ENCODE peak calls at places on chromosomes 5 and 9, in four cellular contexts. U is neural progenitor cell, V is gastrocnemius medialis, F is fibroblast of lung. S is an unnamed sample. For H3K27me3, the result is how much of the 10 kb centered on the place peaks cover.

GRCh38 chr9:74609671-74610416 is 112.7 kb downstream of the RORB start:
- DNase-seq in U (peak), V (no peak), F (no peak), S (no peak)

GRCh38 chr9:119961774-119962408 is 592.7 kb upstream of the BRINP1 start:
- DNase-seq in U (peak), V (peak), F (no peak), S (no peak)

GRCh38 chr9:706606-707451 is 134.7 kb upstream of the DMRT1 start:
- DNase-seq in U (peak), V (peak), F (peak), S (no peak)

GRCh38 chr5:154243736-154244135 is 53.2 kb downstream of the GALNT10 start:
- DNase-seq in U (peak), V (no peak), F (peak), S (no peak)

GRCh38 chr9:105026451-105026850 is 98.5 kb upstream of the ABCA1 start:
- DNase-seq in U (no peak), V (no peak), F (peak), S (peak)

GRCh38 chr5:142924135-142924883 is 154.1 kb downstream of the ARHGAP26 start:
- DNase-seq in U (no peak), V (no peak), F (peak), S (no peak)

GRCh38 chr9:34496149-34496712 is 26.6 kb downstream of the ENHO start:
- DNase-seq in U (no peak), V (no peak), F (peak), S (no peak)

GRCh38 chr5:97528941-97529340 is 345.9 kb upstream of the RIOK2 start:
- DNase-seq in U (no peak), V (no peak), F (peak), S (peak)

GRCh38 chr5:139167052-139167451 is 31.1 kb downstream of the SIL1 start:
- DNase-seq in U (no peak), V (no peak), F (no peak), S (no peak)

GRCh38 chr9:124392855-124393460 is 22.3 kb downstream of the PSMB7 start:
- DNase-seq in U (peak), V (no peak), F (peak), S (peak)

GRCh38 chr5:158744680-158745079 is 355.0 kb downstream of the EBF1 start:
- DNase-seq in U (no peak), V (no peak), F (no peak), S (no peak)

GRCh38 chr9:105117111-105117682 is 127.3 kb upstream of the SLC44A1 start:
- DNase-seq in U (peak), V (no peak), F (no peak), S (no peak)

GRCh38 chr5:172954751-172955159 is 4.5 kb upstream of the RPL26L1 start:
- DNase-seq in U (no peak), V (no peak), F (peak), S (no peak)

GRCh38 chr5:30605693-30606268 is 587.7 kb upstream of the CDH6 start:
- DNase-seq in U (no peak), V (no peak), F (no peak), S (no peak)

GRCh38 chr5:82601085-82601484 is 322.9 kb upstream of the RPS23 start:
- DNase-seq in U (no peak), V (no peak), F (no peak), S (no peak)

GRCh38 chr5:167049043-167049663 is 1242.3 kb upstream of the WWC1 start:
- DNase-seq in U (peak), V (no peak), F (peak), S (no peak)

GRCh38 chr9:103928452-103928851 is 165.7 kb upstream of the SMC2 start:
- DNase-seq in U (no peak), V (no peak), F (no peak), S (no peak)

GRCh38 chr5:27996665-27997064 is 958.3 kb upstream of the CDH9 start:
- DNase-seq in U (no peak), V (no peak), F (no peak), S (no peak)
- H3K4me3 ChIP-seq in U (no peak), V (no peak), F (no peak), S (no peak)

DNA sequence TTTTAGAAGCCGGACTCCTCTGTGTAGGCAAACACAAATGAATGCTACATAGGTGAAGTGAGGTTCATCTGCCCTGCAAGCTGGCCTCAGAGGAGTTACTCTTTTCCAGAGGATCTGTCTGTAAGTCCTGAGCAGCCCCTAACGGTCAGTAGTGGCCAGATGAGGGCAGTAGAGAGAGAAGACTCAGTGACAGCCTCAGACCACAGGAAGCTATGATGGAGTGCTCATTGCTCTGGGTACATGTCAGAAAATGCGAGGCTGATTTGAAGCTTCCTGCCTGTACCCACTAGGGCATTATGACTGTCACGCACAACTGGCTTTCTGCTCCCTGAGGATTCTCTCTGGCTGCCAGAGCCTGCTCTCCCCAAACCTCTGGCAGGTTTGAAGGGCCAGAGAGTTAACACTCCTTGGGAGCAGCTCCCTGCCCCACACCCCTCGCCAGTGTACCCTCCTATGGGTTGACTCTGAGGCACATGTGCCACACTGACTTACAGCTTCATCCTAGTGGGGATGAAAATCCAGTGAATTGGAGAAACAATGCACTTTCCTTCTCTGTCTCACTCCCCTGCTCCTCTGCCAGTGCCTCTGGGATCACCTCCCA is 141.5 kb downstream of the GABRG2 start:
- DNase-seq in U (peak), V (no peak), F (no peak), S (no peak)
- TF ChIP-seq CTCF in U (peak), V (no peak), F (no peak), S (no peak)

GRCh38 chr9:36900856-36901220 is 133.2 kb downstream of the PAX5 start:
- DNase-seq in U (no peak), V (no peak), F (no peak), S (no peak)

GRCh38 chr9:36900136-36900855 is 133.8 kb downstream of the PAX5 start:
- DNase-seq in U (no peak), V (no peak), F (no peak), S (no peak)

GRCh38 chr9:36902063-36902735 is 131.9 kb downstream of the PAX5 start:
- DNase-seq in U (no peak), V (no peak), F (no peak), S (no peak)

GRCh38 chr9:36902861-36903524 is 131.1 kb downstream of the PAX5 start:
- DNase-seq in U (no peak), V (no peak), F (no peak), S (no peak)

GRCh38 chr9:36901528-36901927 is 132.5 kb downstream of the PAX5 start:
- DNase-seq in U (no peak), V (no peak), F (no peak), S (no peak)
- H3K27me3 ChIP-seq in U (under half), V (under half), F (under half), S (half or more)

DNA sequence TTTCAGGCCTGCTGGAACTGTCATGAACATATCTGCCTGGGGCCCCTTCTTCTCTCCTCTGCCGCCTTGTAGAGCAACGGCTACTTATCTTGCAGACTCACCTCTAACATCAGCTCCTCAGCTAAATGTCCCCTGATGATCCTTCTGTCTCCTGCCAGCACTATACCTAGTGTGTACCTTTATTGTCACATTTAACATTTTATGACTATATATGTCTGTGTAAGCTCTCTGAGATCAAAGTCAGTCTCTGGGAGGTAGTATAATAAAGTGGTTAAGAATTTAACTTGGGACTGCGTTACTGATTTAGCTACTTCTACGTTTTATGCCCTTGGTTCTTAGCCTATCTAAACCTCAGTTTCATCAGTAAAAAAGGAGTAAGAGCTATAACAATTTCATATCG is 2.2 kb downstream of the TMED7 start:
- DNase-seq in U (no peak), V (no peak), F (no peak), S (no peak)
- H3K4me3 ChIP-seq in U (peak), V (no peak), F (peak), S (peak)

DNA sequence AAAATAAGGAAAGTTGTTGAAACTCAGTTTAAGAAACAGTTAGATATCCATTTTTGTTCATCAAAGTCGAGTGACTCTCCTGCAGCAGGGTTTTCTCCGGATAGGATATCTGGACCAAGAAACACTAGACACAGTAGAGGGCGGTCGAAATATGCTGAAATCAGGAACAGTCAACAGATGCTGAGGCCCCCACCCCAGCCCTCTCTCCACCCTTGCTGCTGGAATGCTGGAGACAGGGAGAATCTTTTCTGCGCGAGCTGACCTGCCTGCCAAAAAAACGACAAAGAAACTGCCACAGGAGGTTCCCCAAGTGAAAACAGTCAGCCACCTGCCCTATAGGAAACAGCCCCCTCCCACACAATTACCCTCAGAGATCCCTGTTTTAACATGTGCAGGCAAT is 4.3 kb upstream of the IL13 start:
- DNase-seq in U (peak), V (no peak), F (no peak), S (no peak)
- TF ChIP-seq CTCF in U (no peak), V (no peak), F (no peak), S (no peak)

DNA sequence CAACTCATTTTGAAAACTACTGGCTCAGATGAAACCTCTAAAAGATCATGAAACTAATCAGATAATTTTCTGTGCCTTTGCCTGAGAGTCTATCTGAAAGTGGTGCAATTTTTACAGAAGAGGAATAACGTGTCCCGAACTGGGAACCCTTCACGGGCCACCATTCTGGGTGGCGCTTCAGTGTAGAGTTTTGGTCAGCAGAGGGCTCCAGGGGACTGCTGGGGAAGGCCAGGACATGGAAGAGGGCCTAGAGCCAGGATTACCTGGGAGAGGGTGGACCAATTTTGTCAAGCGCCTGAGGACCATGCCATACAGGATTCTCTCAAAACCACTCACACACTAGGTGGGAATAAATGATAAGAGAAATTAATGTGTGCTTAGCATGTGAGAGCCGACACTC is 49.7 kb upstream of the PLEKHG4B start:
- DNase-seq in U (peak), V (no peak), F (peak), S (no peak)
- H3K27me3 ChIP-seq in U (half or more), V (under half), F (under half), S (under half)

GRCh38 chr9:89425024-89425805 is 72.7 kb downstream of the SEMA4D start:
- DNase-seq in U (no peak), V (no peak), F (peak), S (no peak)

GRCh38 chr9:89428222-89428761 is 69.6 kb downstream of the SEMA4D start:
- DNase-seq in U (no peak), V (no peak), F (no peak), S (no peak)

GRCh38 chr9:89427621-89428221 is 70.2 kb downstream of the SEMA4D start:
- DNase-seq in U (no peak), V (no peak), F (no peak), S (no peak)

GRCh38 chr9:89425921-89426388 is 72.0 kb downstream of the SEMA4D start:
- DNase-seq in U (no peak), V (no peak), F (peak), S (no peak)

DNA sequence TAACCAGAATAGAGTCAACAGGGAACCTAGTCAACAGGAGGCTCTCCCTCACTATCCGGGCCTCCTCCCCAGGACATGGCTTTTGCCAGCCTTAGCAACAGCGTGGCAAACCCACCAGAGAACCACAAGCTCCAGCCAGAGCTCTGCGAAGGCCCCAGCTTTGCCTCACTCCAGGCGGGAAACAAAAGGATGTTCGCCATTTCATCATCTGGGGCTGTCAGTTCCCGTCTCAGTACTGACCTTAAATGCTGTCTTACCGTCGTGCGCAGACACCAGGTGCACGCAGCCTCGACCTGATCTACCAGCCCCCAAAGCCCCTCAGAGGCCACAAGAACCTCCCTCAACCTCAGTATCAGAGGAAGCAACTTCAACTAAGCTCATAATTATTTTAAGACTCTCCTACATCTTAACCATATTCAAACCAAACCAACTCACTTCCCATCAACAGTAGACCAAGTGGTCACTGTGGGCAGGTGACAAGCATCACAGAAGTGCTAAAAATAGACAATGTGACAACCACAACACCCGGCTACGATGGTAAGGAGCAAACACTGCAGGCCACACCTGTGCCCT is 71.4 kb downstream of the SEMA4D start:
- DNase-seq in U (no peak), V (no peak), F (no peak), S (no peak)
- H3K4me3 ChIP-seq in U (no peak), V (no peak), F (no peak), S (no peak)

GRCh38 chr5:78647411-78647818 is 1.2 kb downstream of the LHFPL2 start:
- DNase-seq in U (peak), V (no peak), F (peak), S (no peak)

GRCh38 chr5:78648359-78649219 is at the start of gene LHFPL2:
- DNase-seq in U (peak), V (peak), F (peak), S (no peak)

GRCh38 chr5:78649816-78650561 is 1.4 kb upstream of the LHFPL2 start:
- DNase-seq in U (peak), V (no peak), F (peak), S (no peak)

GRCh38 chr5:78649220-78649700 is 688 bp upstream of the LHFPL2 start:
- DNase-seq in U (peak), V (no peak), F (no peak), S (no peak)

DNA sequence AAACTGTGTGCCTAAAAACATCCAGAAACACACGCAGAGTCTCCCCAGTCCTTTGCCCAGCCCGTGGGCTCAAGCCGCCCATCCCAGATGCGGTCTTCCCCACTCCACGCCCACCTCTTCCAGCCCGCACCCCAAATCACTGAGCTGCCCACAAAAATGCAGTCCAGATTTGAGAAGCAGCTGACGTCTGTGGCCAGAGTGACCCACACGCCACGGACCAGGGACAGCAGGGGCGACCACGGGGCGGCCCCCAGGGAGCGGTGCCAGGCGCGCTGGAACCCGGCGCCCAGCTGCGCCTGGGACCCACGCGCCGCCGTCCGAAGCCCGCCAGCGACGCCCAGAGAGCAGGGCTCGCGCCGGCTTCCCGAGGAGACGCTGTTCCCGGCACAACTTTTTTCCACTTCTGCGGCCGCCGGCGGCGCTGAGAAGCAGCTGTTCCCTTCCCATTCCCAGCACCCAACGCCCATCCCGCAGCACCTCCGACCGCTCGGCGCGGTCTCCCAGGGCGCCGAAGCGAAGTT is 674 bp downstream of the LHFPL2 start:
- DNase-seq in U (peak), V (peak), F (peak), S (no peak)
- TF ChIP-seq CTCF in U (no peak), V (no peak), F (peak), S (peak)

GRCh38 chr5:170551076-170551475 is 47.3 kb downstream of the KCNIP1 start:
- DNase-seq in U (no peak), V (no peak), F (peak), S (no peak)
- H3K27me3 ChIP-seq in U (under half), V (under half), F (under half), S (under half)

S was measured in AG04450.